ENCODE peak calls at places on chromosomes 1 and 21, in five cellular contexts. One of them, this sample, is unnamed.

GRCh38 chr1:26283226-26283853 is 3.5 kb downstream of the SH3BGRL3 start:
- DNase-seq in NCI-H1436: no peak
- DNase-seq in anterior cingulate cortex: no peak
- DNase-seq in HS-27A: no peak
- DNase-seq in NCI-H1105 treated with DMSO at 0.1 percent for 48 hours: no peak
- DNase-seq in this sample: no peak

GRCh38 chr21:41876396-41876795 is 2.7 kb downstream of the PRDM15 start:
- DNase-seq in anterior cingulate cortex: no peak
- DNase-seq in NCI-H1105 treated with DMSO at 0.1 percent for 48 hours: no peak
- DNase-seq in HS-27A: no peak
- DNase-seq in NCI-H1436: no peak
- DNase-seq in this sample: no peak

GRCh38 chr1:7389786-7390603 is 381.1 kb upstream of the VAMP3 start:
- DNase-seq in NCI-H1105 treated with DMSO at 0.1 percent for 48 hours: no peak
- DNase-seq in HS-27A: no peak
- DNase-seq in NCI-H1436: no peak
- DNase-seq in anterior cingulate cortex: no peak
- DNase-seq in this sample: no peak

GRCh38 chr21:33801424-33802405 is 113.9 kb downstream of the ATP5PO start:
- DNase-seq in NCI-H1105 treated with DMSO at 0.1 percent for 48 hours: peak; percentile 92
- DNase-seq in HS-27A: no peak
- DNase-seq in anterior cingulate cortex: no peak
- DNase-seq in NCI-H1436: peak; percentile 76
- DNase-seq in this sample: no peak

GRCh38 chr1:94962745-94963265 is 35.9 kb upstream of the CNN3 start:
- DNase-seq in anterior cingulate cortex: no peak
- DNase-seq in NCI-H1436: no peak
- DNase-seq in HS-27A: no peak
- DNase-seq in NCI-H1105 treated with DMSO at 0.1 percent for 48 hours: no peak
- DNase-seq in this sample: no peak

GRCh38 chr1:180250499-180250770 is 20.4 kb downstream of the LHX4 start:
- DNase-seq in NCI-H1436: no peak
- DNase-seq in NCI-H1105 treated with DMSO at 0.1 percent for 48 hours: no peak
- DNase-seq in anterior cingulate cortex: no peak
- DNase-seq in HS-27A: no peak
- DNase-seq in this sample: no peak

GRCh38 chr1:182174202-182174855 is 112.8 kb upstream of the ZNF648 start:
- DNase-seq in NCI-H1436: no peak
- DNase-seq in NCI-H1105 treated with DMSO at 0.1 percent for 48 hours: no peak
- DNase-seq in HS-27A: no peak
- DNase-seq in anterior cingulate cortex: no peak
- DNase-seq in this sample: no peak

GRCh38 chr1:180586671-180587155 is 27.9 kb downstream of the OVAAL start:
- DNase-seq in HS-27A: no peak
- DNase-seq in NCI-H1105 treated with DMSO at 0.1 percent for 48 hours: peak; percentile 95
- DNase-seq in anterior cingulate cortex: no peak
- DNase-seq in NCI-H1436: peak; percentile 79
- DNase-seq in this sample: no peak

GRCh38 chr1:234943801-234944402 is 184.7 kb downstream of the TOMM20 start:
- DNase-seq in HS-27A: no peak
- DNase-seq in NCI-H1105 treated with DMSO at 0.1 percent for 48 hours: peak; percentile 57
- DNase-seq in NCI-H1436: no peak
- DNase-seq in anterior cingulate cortex: no peak
- DNase-seq in this sample: no peak

GRCh38 chr1:243974451-243975292 is 76.4 kb upstream of the ZBTB18 start:
- DNase-seq in anterior cingulate cortex: no peak
- DNase-seq in NCI-H1105 treated with DMSO at 0.1 percent for 48 hours: no peak
- DNase-seq in NCI-H1436: peak; percentile 93
- DNase-seq in HS-27A: no peak
- DNase-seq in this sample: no peak

GRCh38 chr1:35047188-35047858 is 15.6 kb upstream of the ZMYM6 start:
- DNase-seq in anterior cingulate cortex: no peak
- DNase-seq in NCI-H1436: no peak
- DNase-seq in HS-27A: peak; percentile 90
- DNase-seq in NCI-H1105 treated with DMSO at 0.1 percent for 48 hours: no peak
- DNase-seq in this sample: no peak

GRCh38 chr1:50108497-50109073 is at the start of gene ELAVL4:
- DNase-seq in NCI-H1105 treated with DMSO at 0.1 percent for 48 hours: no peak
- DNase-seq in anterior cingulate cortex: no peak
- DNase-seq in NCI-H1436: peak; percentile 85
- DNase-seq in HS-27A: no peak
- DNase-seq in this sample: peak; percentile 28

GRCh38 chr1:222749927-222750326 is 12.9 kb downstream of the FAM177B start:
- DNase-seq in NCI-H1436: no peak
- DNase-seq in anterior cingulate cortex: no peak
- DNase-seq in NCI-H1105 treated with DMSO at 0.1 percent for 48 hours: peak; percentile 10
- DNase-seq in HS-27A: no peak
- DNase-seq in this sample: no peak

GRCh38 chr1:71049951-71050598 is 2.5 kb upstream of the PTGER3 start:
- DNase-seq in NCI-H1105 treated with DMSO at 0.1 percent for 48 hours: peak; percentile 72
- DNase-seq in anterior cingulate cortex: no peak
- DNase-seq in NCI-H1436: peak; percentile 50
- DNase-seq in HS-27A: peak; percentile 34
- DNase-seq in this sample: no peak

GRCh38 chr1:113021430-113022085 is 51.4 kb upstream of the LRIG2 start:
- DNase-seq in NCI-H1105 treated with DMSO at 0.1 percent for 48 hours: peak; percentile 95
- DNase-seq in anterior cingulate cortex: no peak
- DNase-seq in NCI-H1436: no peak
- DNase-seq in HS-27A: no peak
- DNase-seq in this sample: no peak

GRCh38 chr1:179251675-179252074 is 22.2 kb upstream of the ABL2 start:
- DNase-seq in HS-27A: no peak
- DNase-seq in NCI-H1436: no peak
- DNase-seq in anterior cingulate cortex: no peak
- DNase-seq in NCI-H1105 treated with DMSO at 0.1 percent for 48 hours: peak; percentile 6
- DNase-seq in this sample: no peak

GRCh38 chr1:1157914-1158710 is 15.6 kb upstream of the TTLL10 start:
- DNase-seq in NCI-H1436: no peak
- DNase-seq in HS-27A: no peak
- DNase-seq in anterior cingulate cortex: peak; percentile 46
- DNase-seq in NCI-H1105 treated with DMSO at 0.1 percent for 48 hours: no peak
- DNase-seq in this sample: peak; percentile 73

GRCh38 chr1:152111515-152111968 is 3.7 kb downstream of the TCHH start:
- DNase-seq in NCI-H1105 treated with DMSO at 0.1 percent for 48 hours: peak; percentile 85
- DNase-seq in HS-27A: no peak
- DNase-seq in anterior cingulate cortex: no peak
- DNase-seq in NCI-H1436: peak; percentile 69
- DNase-seq in this sample: peak; percentile 51

GRCh38 chr21:44875341-44875740 is 1.9 kb upstream of the PTTG1IP start:
- DNase-seq in NCI-H1105 treated with DMSO at 0.1 percent for 48 hours: no peak
- DNase-seq in HS-27A: no peak
- DNase-seq in anterior cingulate cortex: no peak
- DNase-seq in NCI-H1436: no peak
- DNase-seq in this sample: no peak

This sample was measured in head of caudate nucleus.